ENCODE peak calls at places on chromosomes 13 and 19, in four cellular contexts. I is HepG2, O is A549, Q is WTC11. W is an unnamed sample.

GRCh38 chr19:47274891-47275865 is 493 bp downstream of the INAFM1 start:
- DNase-seq in I (no peak), O (no peak), Q (peak), W (peak)

GRCh38 chr13:100644328-100644727 is 30.3 kb downstream of the TMTC4 start:
- DNase-seq in I (no peak), O (no peak), Q (no peak), W (no peak)

GRCh38 chr13:98143601-98144500 is 957 bp downstream of the FARP1 start:
- DNase-seq in I (no peak), O (peak), Q (peak), W (no peak)

GRCh38 chr19:55549500-55550320 is 4.4 kb upstream of the SBK3 start:
- DNase-seq in I (peak), O (peak), Q (peak), W (no peak)

GRCh38 chr19:35248310-35249145 is at the start of gene LSR:
- DNase-seq in I (peak), O (peak), Q (peak), W (peak)

GRCh38 chr19:23762884-23763711 is 4.4 kb upstream of the ZNF681 start:
- DNase-seq in I (no peak), O (no peak), Q (peak), W (peak)

GRCh38 chr13:107476068-107476467 is 739.3 kb downstream of the LIG4 start:
- DNase-seq in I (no peak), O (no peak), Q (no peak), W (no peak)

GRCh38 chr19:10617409-10618121 is 7.8 kb upstream of the SLC44A2 start:
- DNase-seq in I (no peak), O (no peak), Q (no peak), W (no peak)

GRCh38 chr19:33394006-33394722 is 20.7 kb downstream of the CEBPG start:
- DNase-seq in I (peak), O (no peak), Q (no peak), W (no peak)

GRCh38 chr19:35153701-35154534 is 617 bp upstream of the FXYD5 start:
- DNase-seq in I (no peak), O (peak), Q (peak), W (peak)

GRCh38 chr13:27792393-27793218 is at the start of gene GSX1:
- DNase-seq in I (peak), O (peak), Q (peak), W (peak)

GRCh38 chr13:36142735-36143134 is 11.6 kb upstream of the DCLK1 start:
- DNase-seq in I (no peak), O (no peak), Q (no peak), W (no peak)

GRCh38 chr13:71067164-71067815 is 799.7 kb downstream of the DACH1 start:
- DNase-seq in I (peak), O (no peak), Q (no peak), W (no peak)

GRCh38 chr13:93794197-93794885 is 567.7 kb downstream of the GPC6 start:
- DNase-seq in I (no peak), O (no peak), Q (no peak), W (no peak)

GRCh38 chr13:49214917-49215376 is 5.2 kb upstream of the MLNR start:
- DNase-seq in I (peak), O (no peak), Q (peak), W (no peak)

GRCh38 chr19:7971553-7972520 is 28.4 kb upstream of the TIMM44 start:
- DNase-seq in I (no peak), O (no peak), Q (no peak), W (no peak)

GRCh38 chr13:111429064-111429558 is 108.7 kb downstream of the TEX29 start:
- DNase-seq in I (peak), O (peak), Q (peak), W (peak)

GRCh38 chr19:1863308-1863637 is at the start of gene KLF16:
- DNase-seq in I (no peak), O (no peak), Q (no peak), W (no peak)

GRCh38 chr19:1861599-1862031 is 1.8 kb downstream of the KLF16 start:
- DNase-seq in I (no peak), O (no peak), Q (no peak), W (no peak)

GRCh38 chr19:1863638-1864479 is 480 bp upstream of the KLF16 start:
- DNase-seq in I (peak), O (no peak), Q (peak), W (no peak)

GRCh38 chr19:1862068-1862423 is 1.3 kb downstream of the KLF16 start:
- DNase-seq in I (no peak), O (no peak), Q (no peak), W (no peak)

GRCh38 chr19:1862424-1863307 is 713 bp downstream of the KLF16 start:
- DNase-seq in I (no peak), O (no peak), Q (peak), W (no peak)
- TF ChIP-seq JUN in I (no peak), O (no peak), Q (no peak), W (no peak)

GRCh38 chr13:41019027-41019487 is at the start of gene ELF1:
- DNase-seq in I (peak), O (peak), Q (no peak), W (no peak)
- TF ChIP-seq JUN in I (no peak), O (no peak), Q (no peak), W (no peak)

GRCh38 chr19:50362656-50363424 is 2.6 kb downstream of the NAPSA start:
- DNase-seq in I (no peak), O (no peak), Q (no peak), W (no peak)
- TF ChIP-seq JUN in I (no peak), O (no peak), Q (no peak), W (no peak)

GRCh38 chr13:114136576-114136975 is 4.2 kb upstream of the RASA3 start:
- DNase-seq in I (no peak), O (no peak), Q (peak), W (no peak)
- TF ChIP-seq JUN in I (no peak), O (no peak), Q (no peak), W (no peak)

GRCh38 chr19:44587863-44588752 is 25.3 kb upstream of the IGSF23 start:
- DNase-seq in I (peak), O (peak), Q (no peak), W (no peak)
- TF ChIP-seq JUN in I (no peak), O (peak), Q (no peak), W (no peak)

GRCh38 chr13:25732146-25732865 is 319.5 kb downstream of the SHISA2 start:
- DNase-seq in I (no peak), O (no peak), Q (no peak), W (no peak)
- TF ChIP-seq JUN in I (no peak), O (no peak), Q (no peak), W (no peak)

GRCh38 chr13:51873837-51874236 is 12.1 kb downstream of the CCDC70 start:
- DNase-seq in I (no peak), O (no peak), Q (no peak), W (no peak)
- TF ChIP-seq JUN in I (no peak), O (no peak), Q (no peak), W (no peak)

DNA sequence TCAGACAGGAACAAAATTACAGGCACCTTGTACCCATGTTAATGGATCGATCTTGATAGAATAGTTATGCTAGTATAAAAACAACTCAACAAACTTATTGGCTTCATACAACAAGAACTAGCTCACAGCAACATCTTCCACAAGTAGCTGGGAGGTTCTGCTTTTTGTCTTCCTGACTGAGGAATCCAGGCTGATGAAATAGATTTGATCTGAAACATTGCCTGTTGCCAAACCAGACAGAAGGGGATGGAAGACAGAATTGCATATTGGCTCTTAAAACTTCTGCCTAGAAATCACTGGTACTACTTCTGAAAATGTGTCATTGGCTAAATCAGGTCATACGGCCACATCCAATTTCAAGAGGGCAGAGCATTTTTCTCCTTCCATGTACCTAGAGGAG is 267.2 kb downstream of the RFC3 start:
- DNase-seq in I (no peak), O (no peak), Q (no peak), W (no peak)
- TF ChIP-seq JUN in I (no peak), O (no peak), Q (no peak), W (no peak)

GRCh38 chr13:50400035-50400726 is 384.9 kb downstream of the KCNRG start:
- DNase-seq in I (no peak), O (no peak), Q (no peak), W (no peak)
- TF ChIP-seq JUN in I (no peak), O (no peak), Q (no peak), W (no peak)

W was measured in H1.